ENCODE peak calls at places on chromosomes 13 and 19, in nine cellular contexts. U is mesothelial cell of epicardium, I is body of pancreas, Y is AG04450, R is AG04449, X is fibroblast of lung, L is heart right ventricle, P is brain microvascular endothelial cell, V is Peyer's patch. F is an unnamed sample.

GRCh38 chr13:49454388-49455015 is 10.4 kb downstream of the SETDB2 start:
- DNase-seq in U (no peak), I (no peak), Y (peak), R (no peak), X (peak), L (no peak), P (no peak), V (no peak), F (no peak)

GRCh38 chr19:47756953-47757608 is 11.7 kb downstream of the NOP53 start:
- DNase-seq in U (no peak), I (peak), Y (no peak), R (no peak), X (no peak), L (no peak), P (no peak), V (peak), F (no peak)

GRCh38 chr19:48329167-48329891 is 4.0 kb downstream of the EMP3 start:
- DNase-seq in U (no peak), I (no peak), Y (no peak), R (no peak), X (peak), L (no peak), P (no peak), V (peak), F (no peak)

GRCh38 chr19:4373601-4374441 is 26.5 kb downstream of the SH3GL1 start:
- DNase-seq in U (no peak), I (no peak), Y (no peak), R (no peak), X (peak), L (peak), P (no peak), V (no peak), F (no peak)

GRCh38 chr13:46668302-46668720 is 115.3 kb downstream of the LRCH1 start:
- DNase-seq in U (no peak), I (peak), Y (peak), R (peak), X (peak), L (peak), P (peak), V (no peak), F (peak)

GRCh38 chr19:41299755-41300089 is 10.2 kb upstream of the CCDC97 start:
- DNase-seq in U (no peak), I (peak), Y (peak), R (no peak), X (peak), L (peak), P (peak), V (peak), F (no peak)

GRCh38 chr13:26880741-26881140 is 120.2 kb upstream of the GPR12 start:
- DNase-seq in U (no peak), I (no peak), Y (no peak), R (no peak), X (peak), L (no peak), P (no peak), V (no peak), F (no peak)

GRCh38 chr19:9362905-9363304 is at the start of gene ZNF177:
- DNase-seq in U (no peak), I (no peak), Y (no peak), R (no peak), X (peak), L (no peak), P (peak), V (no peak), F (no peak)

GRCh38 chr13:62387642-62388041 is 972.0 kb upstream of the PCDH20 start:
- DNase-seq in U (no peak), I (no peak), Y (peak), R (no peak), X (no peak), L (no peak), P (no peak), V (no peak), F (no peak)

GRCh38 chr13:109256866-109257760 is 529.3 kb downstream of the IRS2 start:
- DNase-seq in U (no peak), I (no peak), Y (peak), R (peak), X (peak), L (no peak), P (peak), V (no peak), F (peak)

GRCh38 chr19:38670921-38671398 is 23.5 kb downstream of the ACTN4 start:
- DNase-seq in U (no peak), I (no peak), Y (no peak), R (no peak), X (peak), L (no peak), P (no peak), V (peak), F (no peak)

GRCh38 chr13:88736026-88736425 is 1064.9 kb downstream of the SLITRK5 start:
- DNase-seq in U (no peak), I (no peak), Y (no peak), R (no peak), X (no peak), L (no peak), P (no peak), V (no peak), F (no peak)

GRCh38 chr19:47111081-47111589 is 2.4 kb downstream of the ZC3H4 start:
- DNase-seq in U (no peak), I (peak), Y (no peak), R (no peak), X (no peak), L (peak), P (no peak), V (peak), F (no peak)

GRCh38 chr13:33009019-33009418 is 7.2 kb upstream of the KL start:
- DNase-seq in U (no peak), I (no peak), Y (no peak), R (no peak), X (no peak), L (no peak), P (no peak), V (no peak), F (no peak)

GRCh38 chr19:18310966-18311365 is 11.9 kb downstream of the LSM4 start:
- DNase-seq in U (no peak), I (no peak), Y (no peak), R (no peak), X (no peak), L (no peak), P (no peak), V (no peak), F (no peak)

GRCh38 chr13:113148407-113148806 is 10.0 kb upstream of the PROZ start:
- DNase-seq in U (no peak), I (no peak), Y (no peak), R (no peak), X (no peak), L (no peak), P (no peak), V (no peak), F (no peak)

GRCh38 chr13:76795701-76796695 is 90.2 kb downstream of the KCTD12 start:
- DNase-seq in U (no peak), I (no peak), Y (no peak), R (no peak), X (no peak), L (no peak), P (peak), V (no peak), F (no peak)

GRCh38 chr19:977058-977464 is 7.1 kb upstream of the WDR18 start:
- DNase-seq in U (no peak), I (no peak), Y (no peak), R (no peak), X (no peak), L (no peak), P (no peak), V (no peak), F (no peak)

GRCh38 chr19:55353803-55354697 is 469 bp downstream of the COX6B2 start:
- DNase-seq in U (no peak), I (peak), Y (no peak), R (no peak), X (peak), L (peak), P (peak), V (peak), F (no peak)

GRCh38 chr19:31911577-31911976 is 433.8 kb upstream of the ZNF507 start:
- DNase-seq in U (no peak), I (no peak), Y (no peak), R (no peak), X (no peak), L (no peak), P (no peak), V (no peak), F (no peak)

GRCh38 chr13:48437381-48437780 is 24.5 kb upstream of the LPAR6 start:
- DNase-seq in U (no peak), I (peak), Y (no peak), R (no peak), X (peak), L (peak), P (peak), V (no peak), F (no peak)

GRCh38 chr19:34151439-34151838 is 20.9 kb upstream of the LSM14A start:
- DNase-seq in U (no peak), I (no peak), Y (no peak), R (no peak), X (no peak), L (no peak), P (no peak), V (no peak), F (no peak)

DNA sequence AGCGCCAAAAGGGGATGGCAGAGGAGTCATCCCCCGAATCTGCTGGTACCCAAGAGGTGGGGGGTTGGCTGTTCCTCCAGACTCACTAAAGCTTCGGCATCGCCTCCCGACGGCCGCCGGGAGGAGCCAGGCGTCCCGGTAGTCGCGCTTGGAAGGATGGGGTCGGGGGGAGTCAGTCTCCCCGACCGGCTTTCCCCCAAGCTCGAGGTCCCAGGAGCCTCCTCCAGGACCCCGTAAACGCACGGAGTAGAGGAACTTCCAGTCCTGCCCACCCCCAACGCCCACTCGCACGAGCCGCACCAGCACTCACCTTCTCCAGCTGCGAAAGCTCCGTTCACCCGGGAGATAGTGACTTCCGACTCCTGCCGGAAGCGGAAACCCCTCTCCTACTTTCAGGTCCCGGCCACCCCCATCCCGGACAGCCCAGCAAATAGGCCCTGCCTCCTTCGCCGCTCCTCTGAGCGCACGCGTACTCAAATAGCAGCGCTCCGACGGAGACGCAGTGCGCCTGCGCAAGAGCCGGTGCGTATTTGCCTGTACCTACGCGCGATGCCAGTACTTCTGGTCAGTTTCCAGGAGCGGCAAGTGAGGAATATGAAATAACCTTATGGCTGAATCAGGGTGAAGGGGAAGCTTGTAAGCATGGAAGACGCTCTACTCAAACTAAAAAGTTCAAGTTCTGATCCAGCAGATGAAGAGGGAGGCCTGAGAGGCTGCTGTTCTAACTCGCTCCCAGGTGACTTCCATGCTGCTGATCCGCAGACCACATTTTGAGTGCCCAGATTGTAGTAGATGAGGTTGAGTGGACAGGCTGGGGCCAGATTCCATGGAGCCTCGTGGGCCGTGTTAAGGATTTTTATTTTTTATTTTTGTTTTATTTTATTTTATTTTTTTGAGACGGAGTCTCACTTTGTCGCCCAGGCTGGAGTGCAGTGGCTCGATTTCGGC is at the start of gene ELOF1:
- DNase-seq in U (peak), I (peak), Y (peak), R (peak), X (peak), L (peak), P (peak), V (peak), F (peak)
- TF ChIP-seq CTCF in U (no peak), I (no peak), Y (peak), R (peak), X (peak), L (no peak), P (peak), V (peak), F (peak)

GRCh38 chr13:79973533-79973963 is 367.4 kb downstream of the SPRY2 start:
- DNase-seq in U (no peak), I (no peak), Y (no peak), R (no peak), X (no peak), L (peak), P (no peak), V (peak), F (no peak)
- TF ChIP-seq CTCF in U (peak), I (peak), Y (peak), R (no peak), X (peak), L (peak), P (peak), V (peak), F (peak)

DNA sequence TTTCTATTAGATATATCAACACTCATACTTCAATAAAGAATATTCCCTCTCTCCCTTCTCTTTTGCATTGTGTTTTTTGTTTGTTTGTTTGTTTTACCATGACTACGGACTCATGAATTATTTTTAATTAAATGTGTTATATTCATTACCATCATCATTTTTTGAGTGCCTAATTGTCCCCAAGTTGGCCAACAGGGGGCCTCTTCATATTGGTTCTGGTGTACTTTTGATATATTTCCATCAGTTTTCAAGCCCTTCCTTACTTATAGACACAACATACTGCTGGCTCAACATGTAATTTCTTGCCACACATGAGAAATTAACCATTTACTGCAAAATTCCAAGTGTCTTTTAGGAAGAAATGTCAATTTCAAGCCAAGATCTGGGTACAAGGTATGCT is 54.5 kb upstream of the GPC6 start:
- DNase-seq in U (no peak), I (no peak), Y (no peak), R (no peak), X (no peak), L (no peak), P (no peak), V (no peak), F (no peak)
- TF ChIP-seq CTCF in U (peak), I (no peak), Y (peak), R (no peak), X (no peak), L (no peak), P (peak), V (no peak), F (peak)

DNA sequence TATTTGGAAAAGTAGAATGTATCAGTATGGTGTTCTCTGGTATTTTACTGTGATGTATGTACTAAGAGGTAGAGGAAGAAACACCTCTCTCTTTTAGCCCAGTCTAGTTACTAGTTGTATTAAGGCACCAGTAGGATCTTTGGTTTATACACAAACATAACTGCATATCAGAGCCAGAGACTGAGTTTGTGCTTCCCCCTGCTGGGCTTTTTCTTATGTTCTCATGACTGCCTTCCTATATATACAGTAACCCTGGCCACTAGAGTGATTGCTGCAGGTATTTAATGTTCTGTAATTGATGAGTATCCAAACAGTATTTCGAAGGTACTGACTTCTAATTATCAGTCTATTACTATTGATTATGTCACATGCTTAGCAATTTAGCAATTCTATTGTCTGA is 202.5 kb upstream of the KLHL1 start:
- DNase-seq in U (no peak), I (peak), Y (no peak), R (no peak), X (peak), L (no peak), P (peak), V (no peak), F (no peak)
- TF ChIP-seq CTCF in U (peak), I (peak), Y (no peak), R (no peak), X (no peak), L (peak), P (peak), V (no peak), F (no peak)

GRCh38 chr19:52296773-52297600 is at the start of gene ZNF480:
- DNase-seq in U (peak), I (peak), Y (peak), R (peak), X (peak), L (peak), P (peak), V (peak), F (peak)
- TF ChIP-seq CTCF in U (no peak), I (no peak), Y (peak), R (peak), X (no peak), L (no peak), P (peak), V (peak), F (peak)

GRCh38 chr13:100514788-100515409 is 73.7 kb downstream of the GGACT start:
- DNase-seq in U (peak), I (peak), Y (peak), R (no peak), X (peak), L (peak), P (peak), V (peak), F (peak)
- TF ChIP-seq CTCF in U (peak), I (peak), Y (peak), R (peak), X (peak), L (peak), P (peak), V (peak), F (peak)

GRCh38 chr13:79612604-79613003 is 131.6 kb downstream of the NDFIP2 start:
- DNase-seq in U (no peak), I (no peak), Y (no peak), R (no peak), X (no peak), L (no peak), P (no peak), V (no peak), F (no peak)

GRCh38 chr13:79614519-79614918 is 133.6 kb downstream of the NDFIP2 start:
- DNase-seq in U (no peak), I (no peak), Y (no peak), R (no peak), X (no peak), L (no peak), P (no peak), V (no peak), F (no peak)
- TF ChIP-seq CTCF in U (no peak), I (no peak), Y (no peak), R (no peak), X (no peak), L (no peak), P (no peak), V (no peak), F (no peak)

F was measured in AG09309.